ENCODE peak calls at places on chromosomes 7 and 10, in four cellular contexts. I, F, G and E are unnamed samples.
A peak's percentile ranks its signal among the peaks of the same experiment; 100 is the strongest.

GRCh38 chr10:21803374-21803773 is 200.2 kb downstream of the DNAJC1 start:
- DNase-seq in I (no peak), F (no peak), G (no peak), E (no peak)

GRCh38 chr7:43648725-43649406 is 66.0 kb downstream of the STK17A start:
- DNase-seq in I (no peak), F (no peak), G (no peak), E (no peak)

GRCh38 chr7:148932-149855 is 43.2 kb upstream of the FAM20C start:
- DNase-seq in I (peak; percentile 97), F (peak; percentile 100), G (peak; percentile 98), E (peak; percentile 96)

GRCh38 chr7:10973942-10974716 is 457 bp downstream of the PHF14 start:
- DNase-seq in I (peak; percentile 70), F (peak; percentile 53), G (no peak), E (no peak)

GRCh38 chr10:96306516-96306915 is 2.3 kb downstream of the DNTT start:
- DNase-seq in I (no peak), F (no peak), G (no peak), E (no peak)

GRCh38 chr10:5274795-5275194 is 78.2 kb downstream of the AKR1C4 start:
- DNase-seq in I (no peak), F (no peak), G (no peak), E (no peak)

GRCh38 chr10:107576746-107577145 is 412.2 kb upstream of the SORCS1 start:
- DNase-seq in I (no peak), F (no peak), G (no peak), E (no peak)

GRCh38 chr7:138900040-138900828 is 81.0 kb downstream of the KIAA1549 start:
- DNase-seq in I (no peak), F (no peak), G (no peak), E (no peak)

GRCh38 chr7:142855401-142855743 is 496 bp downstream of the EPHB6 start:
- DNase-seq in I (no peak), F (no peak), G (no peak), E (no peak)

GRCh38 chr7:156827587-156828203 is 65.3 kb downstream of the LMBR1 start:
- DNase-seq in I (no peak), F (peak; percentile 34), G (no peak), E (no peak)

GRCh38 chr10:104349623-104350142 is 4.0 kb upstream of the CFAP58 start:
- DNase-seq in I (peak; percentile 70), F (peak; percentile 78), G (no peak), E (no peak)

GRCh38 chr7:47327698-47328391 is 254.1 kb downstream of the TNS3 start:
- DNase-seq in I (peak; percentile 96), F (peak; percentile 92), G (no peak), E (no peak)

GRCh38 chr7:47330026-47330425 is 251.9 kb downstream of the TNS3 start:
- DNase-seq in I (no peak), F (no peak), G (peak; percentile 31), E (no peak)

GRCh38 chr7:47330561-47331178 is 251.2 kb downstream of the TNS3 start:
- DNase-seq in I (peak; percentile 56), F (no peak), G (peak; percentile 77), E (no peak)

GRCh38 chr7:47328392-47329319 is 253.3 kb downstream of the TNS3 start:
- DNase-seq in I (no peak), F (no peak), G (peak; percentile 50), E (no peak)

GRCh38 chr7:47329320-47329926 is 252.5 kb downstream of the TNS3 start:
- DNase-seq in I (no peak), F (no peak), G (peak; percentile 74), E (no peak)
- H3K4me1 ChIP-seq in I (peaks cover 17% of the 10 kb centered on the region), F (peaks cover 54% of the 10 kb centered on the region), G (peaks cover 41% of the 10 kb centered on the region), E (peaks cover 13% of the 10 kb centered on the region)

DNA sequence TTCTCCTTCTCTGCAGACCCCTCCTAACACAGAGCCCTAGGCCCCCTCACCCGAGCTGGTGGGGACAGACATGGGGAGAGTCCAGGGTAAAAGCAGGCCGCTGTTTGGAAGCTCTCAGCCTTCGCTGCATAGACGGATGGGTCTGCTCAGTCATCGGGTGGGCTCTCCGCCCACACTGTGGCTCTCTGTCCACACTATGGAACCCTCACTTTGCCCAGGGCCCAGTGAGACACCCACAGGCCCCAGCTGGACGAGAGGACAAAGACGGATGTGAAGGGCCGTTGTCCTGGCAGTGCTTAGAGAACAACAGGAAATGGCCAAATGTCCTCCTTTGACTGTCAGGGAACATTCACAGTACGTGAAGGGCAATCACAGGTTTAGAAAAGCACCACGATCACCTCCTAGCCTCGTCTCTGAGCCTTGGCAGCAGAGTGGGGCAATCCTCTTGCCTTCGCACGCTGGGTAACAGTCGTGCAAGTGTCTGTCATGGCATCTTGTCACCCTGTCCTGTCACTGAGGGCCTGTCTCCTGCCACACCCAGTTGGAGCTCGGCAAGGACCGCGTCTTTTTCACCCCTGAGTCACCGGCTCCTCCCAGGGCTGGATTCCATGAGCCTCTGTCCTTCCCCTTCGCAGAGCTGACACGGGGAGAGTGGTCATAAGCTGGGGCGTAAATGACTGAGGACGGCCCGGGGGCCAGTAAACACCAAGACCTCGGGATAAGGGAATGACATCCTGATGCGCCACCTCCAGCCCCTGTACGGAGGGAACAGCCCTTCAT is 80.6 kb downstream of the PRKAG2 start:
- DNase-seq in I (no peak), F (peak; percentile 41), G (peak; percentile 93), E (no peak)
- H3K27ac ChIP-seq in I (no peak overlapping the region), F (peak overlapping the region; percentile 34), G (peak overlapping the region; percentile 86), E (peak overlapping the region; percentile 50)

DNA sequence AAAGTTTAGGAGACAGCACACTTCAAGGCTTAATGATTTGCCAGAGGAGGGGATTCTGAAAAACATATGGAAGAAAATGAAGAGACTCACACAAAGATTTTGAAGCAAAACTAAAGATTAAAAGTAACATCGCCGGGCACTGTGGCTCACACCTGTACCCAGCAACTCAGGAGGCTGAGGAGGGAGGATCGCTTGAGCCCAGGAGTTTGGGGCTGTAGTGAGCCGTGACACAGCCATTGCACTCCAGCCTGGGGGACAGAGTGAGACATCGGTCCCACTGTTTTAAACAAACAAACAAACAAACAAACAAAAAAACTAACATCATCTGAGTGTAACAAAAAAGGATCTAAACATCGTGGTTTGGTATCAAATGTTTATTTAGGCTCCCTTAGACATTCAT is 33.7 kb upstream of the DAGLB start:
- DNase-seq in I (no peak), F (no peak), G (no peak), E (peak; percentile 9)
- H3K4me3 ChIP-seq in I (peak overlapping the region; percentile 26), F (no peak overlapping the region), G (peak overlapping the region; percentile 86), E (no peak overlapping the region)

GRCh38 chr7:108290344-108291134 is 160.4 kb upstream of the LAMB4 start:
- DNase-seq in I (no peak), F (no peak), G (no peak), E (no peak)
- H3K4me1 ChIP-seq in I (no peaks in the 10 kb centered on the region), F (peaks cover 24% of the 10 kb centered on the region), G (no peaks in the 10 kb centered on the region), E (peaks cover 5% of the 10 kb centered on the region)

GRCh38 chr10:50624154-50624865 is 554 bp upstream of the SGMS1 start:
- DNase-seq in I (peak; percentile 98), F (peak; percentile 99), G (peak; percentile 97), E (peak; percentile 92)

GRCh38 chr10:50620899-50621298 is 2.9 kb downstream of the SGMS1 start:
- DNase-seq in I (no peak), F (no peak), G (no peak), E (no peak)

GRCh38 chr10:50623299-50624153 is at the start of gene SGMS1:
- DNase-seq in I (peak; percentile 92), F (peak; percentile 94), G (peak; percentile 91), E (peak; percentile 79)

GRCh38 chr10:50621981-50622496 is 1.7 kb downstream of the SGMS1 start:
- DNase-seq in I (peak; percentile 83), F (peak; percentile 93), G (peak; percentile 97), E (peak; percentile 94)

DNA sequence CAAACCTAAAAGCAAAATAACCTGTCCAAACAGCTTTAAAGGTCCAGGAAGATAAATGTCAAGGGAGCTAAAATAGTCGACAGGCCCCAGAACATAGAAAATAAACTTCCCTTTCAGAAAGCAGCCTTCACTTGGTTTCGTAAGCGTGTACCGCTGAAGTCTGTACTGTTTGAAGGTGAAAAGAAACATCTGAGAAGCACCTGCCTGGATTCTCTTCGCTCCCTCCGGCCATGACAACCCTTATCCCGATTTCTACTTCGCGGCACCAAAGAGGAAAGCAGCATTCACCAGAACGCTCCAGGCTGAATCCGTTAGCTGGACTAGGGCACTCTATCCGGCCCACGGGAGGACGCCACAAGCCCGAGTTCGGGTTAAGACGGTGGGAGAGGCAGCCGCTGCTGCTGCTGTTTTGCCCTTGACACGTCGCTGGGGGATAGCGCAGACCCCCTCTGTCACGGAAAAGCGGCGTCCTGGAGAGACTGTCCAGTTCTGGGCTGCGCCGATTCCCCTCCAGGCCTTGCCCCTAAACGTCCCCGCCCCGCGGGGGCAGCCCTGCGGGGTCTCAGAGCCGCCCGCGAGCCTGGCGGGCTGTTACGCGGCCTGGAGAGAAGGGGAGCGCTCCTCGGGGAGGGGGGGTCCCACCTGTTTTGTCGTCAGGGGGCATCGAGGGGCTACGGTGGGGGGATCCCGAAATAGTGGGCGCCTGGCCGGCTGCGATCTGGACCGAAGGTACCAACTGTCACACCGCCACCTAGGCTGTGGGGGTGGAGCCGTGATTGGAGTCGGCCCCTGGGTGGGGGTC is 1.1 kb downstream of the SGMS1 start:
- DNase-seq in I (peak; percentile 69), F (peak; percentile 59), G (peak; percentile 83), E (no peak)
- H3K27ac ChIP-seq in I (no peak overlapping the region), F (peak overlapping the region; percentile 99), G (peak overlapping the region; percentile 99), E (peak overlapping the region; percentile 85)

GRCh38 chr7:111085356-111085755 is 5.6 kb upstream of the LRRN3 start:
- DNase-seq in I (no peak), F (no peak), G (no peak), E (no peak)

GRCh38 chr7:111083423-111083822 is 7.5 kb upstream of the LRRN3 start:
- DNase-seq in I (no peak), F (no peak), G (no peak), E (no peak)

GRCh38 chr7:111082351-111082750 is 8.6 kb upstream of the LRRN3 start:
- DNase-seq in I (no peak), F (no peak), G (no peak), E (no peak)

GRCh38 chr7:111080495-111081105 is 10.3 kb upstream of the LRRN3 start:
- DNase-seq in I (no peak), F (no peak), G (no peak), E (no peak)

GRCh38 chr7:111081553-111081952 is 9.4 kb upstream of the LRRN3 start:
- DNase-seq in I (no peak), F (no peak), G (no peak), E (no peak)
- H3K4me3 ChIP-seq in I (no peak overlapping the region), F (no peak overlapping the region), G (no peak overlapping the region), E (no peak overlapping the region)

DNA sequence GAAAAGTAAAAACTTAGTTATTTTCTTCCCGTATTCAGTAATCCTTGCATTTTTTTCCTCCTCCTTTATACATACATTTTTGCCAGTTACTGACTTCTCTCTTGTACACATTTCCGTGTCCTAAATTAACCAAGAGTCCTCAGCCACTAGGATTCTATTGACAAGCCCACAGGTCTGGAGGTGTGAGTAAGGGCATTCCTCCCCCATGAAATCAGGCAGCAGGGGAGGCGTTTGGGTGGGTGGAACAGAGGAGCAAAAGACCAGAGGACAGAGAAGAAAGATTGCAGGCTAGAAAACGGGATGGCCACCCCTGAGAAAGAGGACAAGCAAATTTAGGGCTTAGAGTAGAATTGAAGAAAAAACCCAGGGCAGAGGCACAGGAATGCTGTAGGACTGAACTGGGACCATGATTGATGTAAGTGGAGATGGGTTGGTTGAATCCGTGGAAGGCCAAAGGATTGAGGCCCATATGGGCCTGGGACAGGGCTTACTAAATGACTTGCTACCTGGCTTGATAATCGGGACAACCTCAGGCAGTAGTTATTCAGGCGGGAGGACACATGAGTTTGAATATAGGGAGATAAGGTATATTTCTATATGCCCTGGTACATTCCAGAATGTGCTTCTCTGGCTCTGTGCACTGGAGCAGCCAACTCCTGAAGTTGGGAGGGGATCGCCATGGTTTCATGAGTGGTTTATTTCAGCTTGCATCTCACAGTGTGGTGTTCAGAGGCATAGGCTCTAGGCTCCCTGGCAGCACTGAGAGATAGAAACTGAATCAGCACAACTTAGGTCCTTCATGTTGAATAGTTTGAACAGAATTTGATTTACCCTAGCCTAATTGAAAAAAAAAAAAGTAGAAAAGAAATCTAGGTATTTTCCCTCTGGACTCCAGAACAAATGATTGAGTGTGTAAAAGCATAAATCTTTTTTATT is 28.0 kb downstream of the IKZF1 start:
- DNase-seq in I (peak; percentile 39), F (no peak), G (no peak), E (no peak)
- H3K4me1 ChIP-seq in I (no peaks in the 10 kb centered on the region), F (no peaks in the 10 kb centered on the region), G (peaks cover 3% of the 10 kb centered on the region), E (no peaks in the 10 kb centered on the region)